ENCODE peak calls at places on chromosomes 4 and X, in four cellular contexts. E, P, D and G are unnamed samples.

GRCh38 chr4:27397886-27398285 is 537.2 kb downstream of the STIM2 start:
- DNase-seq in E (no peak), P (no peak), D (no peak), G (no peak)

GRCh38 chr4:3486556-3487270 is 23.6 kb downstream of the DOK7 start:
- DNase-seq in E (no peak), P (no peak), D (no peak), G (no peak)

GRCh38 chr4:94934864-94935263 is 177.1 kb downstream of the BMPR1B start:
- DNase-seq in E (no peak), P (no peak), D (no peak), G (no peak)

GRCh38 chr4:147772459-147772969 is 40.6 kb downstream of the ARHGAP10 start:
- DNase-seq in E (no peak), P (no peak), D (no peak), G (peak; percentile 9)

GRCh38 chrX:3738489-3738888 is 25.0 kb upstream of the PRKX start:
- DNase-seq in E (no peak), P (no peak), D (no peak), G (no peak)

GRCh38 chr4:26557164-26557563 is 26.7 kb upstream of the TBC1D19 start:
- DNase-seq in E (no peak), P (no peak), D (no peak), G (peak; percentile 5)

GRCh38 chrX:109783712-109784109 is 50.7 kb upstream of the ACSL4 start:
- DNase-seq in E (no peak), P (no peak), D (no peak), G (no peak)

GRCh38 chrX:155819525-155819924 is 61.6 kb upstream of the VAMP7 start:
- DNase-seq in E (no peak), P (no peak), D (no peak), G (no peak)

GRCh38 chr4:147768113-147768512 is 36.2 kb downstream of the ARHGAP10 start:
- DNase-seq in E (no peak), P (no peak), D (peak; percentile 20), G (peak; percentile 14)

GRCh38 chr4:149160370-149160769 is 655.3 kb downstream of the IQCM start:
- DNase-seq in E (no peak), P (no peak), D (no peak), G (no peak)

GRCh38 chrX:16610121-16610565 is 39.8 kb upstream of the S100G start:
- DNase-seq in E (no peak), P (no peak), D (no peak), G (no peak)

GRCh38 chr4:24158031-24158430 is 268.2 kb upstream of the PPARGC1A start:
- DNase-seq in E (no peak), P (no peak), D (no peak), G (no peak)

GRCh38 chr4:102022343-102022742 is 231.8 kb downstream of the BANK1 start:
- DNase-seq in E (no peak), P (no peak), D (no peak), G (no peak)

GRCh38 chr4:139092271-139092670 is 76.7 kb downstream of the NOCT start:
- DNase-seq in E (no peak), P (no peak), D (no peak), G (no peak)

GRCh38 chrX:39953027-39953426 is 144.7 kb downstream of the BCOR start:
- DNase-seq in E (no peak), P (no peak), D (no peak), G (no peak)

GRCh38 chrX:20267924-20268701 is 1.4 kb upstream of the RPS6KA3 start:
- DNase-seq in E (peak; percentile 61), P (no peak), D (no peak), G (no peak)

GRCh38 chrX:12950851-12951589 is 23.9 kb upstream of the TMSB4X start:
- DNase-seq in E (no peak), P (no peak), D (peak; percentile 91), G (peak; percentile 17)

GRCh38 chrX:635428-636192 is 5.0 kb downstream of the SHOX start:
- DNase-seq in E (no peak), P (no peak), D (no peak), G (no peak)

GRCh38 chr4:20253272-20253798 is 1.6 kb downstream of the SLIT2 start:
- DNase-seq in E (peak; percentile 16), P (no peak), D (no peak), G (no peak)

GRCh38 chr4:87864321-87864720 is 31.6 kb downstream of the MEPE start:
- DNase-seq in E (no peak), P (no peak), D (no peak), G (no peak)

GRCh38 chr4:8509311-8509950 is 68.9 kb downstream of the TRMT44 start:
- DNase-seq in E (no peak), P (no peak), D (no peak), G (no peak)

GRCh38 chrX:43974736-43975135 is 1.5 kb upstream of the NDP start:
- DNase-seq in E (no peak), P (no peak), D (no peak), G (no peak)

GRCh38 chr4:33060873-33061542 is 2340.8 kb downstream of the PCDH7 start:
- DNase-seq in E (no peak), P (peak; percentile 68), D (peak; percentile 67), G (no peak)

GRCh38 chr4:94452476-94453300 is 946 bp downstream of the PDLIM5 start:
- DNase-seq in E (peak; percentile 81), P (peak; percentile 61), D (peak; percentile 54), G (no peak)

DNA sequence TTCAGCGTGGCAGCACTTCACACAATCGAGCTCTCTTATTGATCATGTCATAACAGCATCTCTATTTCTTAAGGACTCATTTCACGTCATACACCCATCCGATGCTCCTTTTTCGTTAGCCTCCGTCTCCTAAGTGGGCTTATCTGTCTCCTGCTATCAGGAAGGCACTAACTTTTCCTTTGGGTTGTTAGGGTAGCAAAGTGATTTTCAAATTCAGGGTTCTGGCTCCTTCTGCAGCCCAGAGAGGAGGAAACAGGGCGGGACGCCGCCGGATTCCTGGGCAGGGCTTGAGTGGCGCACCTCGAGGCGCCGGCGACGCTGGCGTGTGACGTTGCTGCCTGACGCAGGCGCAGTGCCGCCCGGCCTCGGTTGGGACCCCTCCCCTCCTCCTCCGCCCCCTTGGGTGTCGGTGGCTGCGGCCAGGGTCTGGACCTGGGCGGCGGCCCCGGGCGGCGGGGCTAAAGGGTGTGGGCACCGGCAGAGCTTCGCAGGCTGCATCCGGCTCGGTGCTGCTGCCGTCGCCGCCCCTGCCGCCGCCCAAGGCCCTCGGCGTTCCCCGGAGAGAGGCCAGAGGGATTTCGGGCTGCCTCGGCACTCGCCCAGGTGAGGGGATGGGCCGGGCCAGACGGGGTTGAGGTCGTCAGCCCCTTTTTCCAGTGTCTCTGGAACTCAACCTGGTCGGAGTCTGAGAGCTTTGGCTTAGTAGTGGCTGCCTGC is at the start of gene BLTP1:
- DNase-seq in E (peak; percentile 88), P (peak; percentile 57), D (peak; percentile 87), G (peak; percentile 59)
- TF ChIP-seq POLR2A in E (peak; percentile 73), P (peak; percentile 60), D (peak; percentile 77), G (peak; percentile 79)

DNA sequence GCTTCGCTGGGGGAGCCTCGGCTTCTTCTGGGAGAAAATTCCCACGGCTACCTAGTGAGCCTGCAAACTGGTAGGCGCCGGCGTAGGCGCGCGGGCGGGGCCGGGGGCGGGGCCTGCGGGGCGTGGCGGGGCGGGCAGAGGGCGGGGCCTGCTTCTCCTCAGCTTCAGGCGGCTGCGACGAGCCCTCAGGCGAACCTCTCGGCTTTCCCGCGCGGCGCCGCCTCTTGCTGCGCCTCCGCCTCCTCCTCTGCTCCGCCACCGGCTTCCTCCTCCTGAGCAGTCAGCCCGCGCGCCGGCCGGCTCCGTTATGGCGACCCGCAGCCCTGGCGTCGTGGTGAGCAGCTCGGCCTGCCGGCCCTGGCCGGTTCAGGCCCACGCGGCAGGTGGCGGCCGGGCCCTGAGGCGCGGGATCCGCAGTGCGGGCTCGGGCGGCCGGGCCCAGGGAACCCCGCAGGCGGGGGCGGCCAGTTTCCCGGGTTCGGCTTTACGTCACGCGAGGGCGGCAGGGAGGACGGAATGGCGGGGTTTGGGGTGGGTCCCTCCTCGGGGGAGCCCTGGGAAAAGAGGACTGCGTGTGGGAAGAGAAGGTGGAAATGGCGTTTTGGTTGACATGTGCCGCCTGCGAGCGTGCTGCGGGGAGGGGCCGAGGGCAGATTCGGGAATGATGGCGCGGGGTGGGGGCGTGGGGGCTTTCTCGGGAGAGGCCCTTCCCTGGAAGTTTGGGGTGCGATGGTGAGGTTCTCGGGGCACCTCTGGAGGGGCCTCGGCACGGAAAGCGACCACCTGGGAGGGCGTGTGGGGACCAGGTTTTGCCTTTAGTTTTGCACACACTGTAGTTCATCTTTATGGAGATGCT is at the start of gene HPRT1:
- DNase-seq in E (peak; percentile 78), P (peak; percentile 38), D (peak; percentile 86), G (peak; percentile 68)
- TF ChIP-seq POLR2A in E (peak; percentile 17), P (no peak), D (peak; percentile 62), G (peak; percentile 50)

GRCh38 chr4:151248519-151248918 is 28.4 kb upstream of the PRSS48 start:
- DNase-seq in E (no peak), P (no peak), D (no peak), G (no peak)

GRCh38 chr4:151256134-151256533 is 20.8 kb upstream of the PRSS48 start:
- DNase-seq in E (no peak), P (no peak), D (no peak), G (no peak)

GRCh38 chr4:151247395-151247794 is 29.6 kb upstream of the PRSS48 start:
- DNase-seq in E (no peak), P (no peak), D (no peak), G (no peak)

GRCh38 chr4:151250706-151251105 is 26.3 kb upstream of the PRSS48 start:
- DNase-seq in E (no peak), P (no peak), D (no peak), G (no peak)

GRCh38 chr4:151251922-151252321 is 25.0 kb upstream of the PRSS48 start:
- DNase-seq in E (no peak), P (no peak), D (no peak), G (no peak)
- TF ChIP-seq POLR2A in E (no peak), P (no peak), D (no peak), G (no peak)

GRCh38 chr4:99816611-99817309 is at the start of gene DAPP1:
- DNase-seq in E (no peak), P (no peak), D (peak; percentile 85), G (no peak)
- TF ChIP-seq POLR2A in E (no peak), P (no peak), D (no peak), G (no peak)